ENCODE peak calls at places on chromosomes 2 and 18, in nine cellular contexts. C is mesothelial cell of epicardium; W is NCI-H1105; V is GM20000; Q is dermis microvascular lymphatic vessel endothelial cell; I is NCI-H1436 treated with DMSO at 0.1 percent for 48 hours; R is hepatocyte; H is stimulated activated CD8-positive, alpha-beta memory T cell treated with anti-CD3 and anti-CD28 coated beads, Interleukin-15, amount 100 ng/mL, for 1 hour; S is adrenal gland. Z is an unnamed sample.

GRCh38 chr2:71564790-71565189 is 111.4 kb downstream of the DYSF start:
- DNase-seq in C (no peak), W (no peak), V (no peak), Q (no peak), I (no peak), R (no peak), H (no peak), S (no peak), Z (no peak)

GRCh38 chr2:231648579-231649174 is 56.0 kb downstream of the TEX44 start:
- DNase-seq in C (no peak), W (peak; percentile 18), V (peak; percentile 58), Q (no peak), I (no peak), R (peak; percentile 84), H (no peak), S (peak; percentile 83), Z (peak; percentile 45)

GRCh38 chr2:44970846-44971450 is 29.4 kb downstream of the SIX3 start:
- DNase-seq in C (no peak), W (no peak), V (peak; percentile 4), Q (no peak), I (no peak), R (no peak), H (no peak), S (no peak), Z (no peak)

GRCh38 chr18:35968278-35968880 is 4.1 kb upstream of the RMP24 start:
- DNase-seq in C (no peak), W (no peak), V (no peak), Q (no peak), I (no peak), R (no peak), H (no peak), S (no peak), Z (no peak)

GRCh38 chr2:28356095-28356911 is 36.4 kb upstream of the FOSL2 start:
- DNase-seq in C (no peak), W (peak; percentile 58), V (no peak), Q (peak; percentile 74), I (no peak), R (peak; percentile 87), H (no peak), S (peak; percentile 96), Z (peak; percentile 49)

GRCh38 chr18:67516432-67517223 is at the start of gene DSEL:
- DNase-seq in C (peak; percentile 97), W (peak; percentile 93), V (peak; percentile 99), Q (peak; percentile 79), I (peak; percentile 78), R (peak; percentile 99), H (peak; percentile 99), S (peak; percentile 99), Z (peak; percentile 95)

GRCh38 chr18:44803019-44803650 is 122.4 kb downstream of the SETBP1 start:
- DNase-seq in C (no peak), W (no peak), V (no peak), Q (no peak), I (no peak), R (peak; percentile 82), H (no peak), S (no peak), Z (no peak)

GRCh38 chr2:67108231-67108630 is 288.9 kb upstream of the ETAA1 start:
- DNase-seq in C (no peak), W (peak; percentile 72), V (no peak), Q (no peak), I (peak; percentile 80), R (no peak), H (no peak), S (peak; percentile 56), Z (peak; percentile 54)

GRCh38 chr2:88622307-88622706 is 5.0 kb downstream of the EIF2AK3 start:
- DNase-seq in C (no peak), W (no peak), V (no peak), Q (no peak), I (no peak), R (no peak), H (no peak), S (no peak), Z (no peak)

GRCh38 chr2:179486969-179487752 is 222.5 kb upstream of the SESTD1 start:
- DNase-seq in C (no peak), W (peak; percentile 63), V (no peak), Q (no peak), I (no peak), R (no peak), H (no peak), S (no peak), Z (peak; percentile 37)

GRCh38 chr2:140861666-140862065 is 1269.2 kb downstream of the LRP1B start:
- DNase-seq in C (no peak), W (no peak), V (no peak), Q (no peak), I (no peak), R (no peak), H (no peak), S (no peak), Z (no peak)

GRCh38 chr18:45596048-45596447 is 19.2 kb upstream of the SLC14A2 start:
- DNase-seq in C (no peak), W (no peak), V (no peak), Q (no peak), I (no peak), R (no peak), H (no peak), S (no peak), Z (no peak)

GRCh38 chr2:222993920-222994650 is 57.9 kb upstream of the KCNE4 start:
- DNase-seq in C (peak; percentile 24), W (peak; percentile 3), V (no peak), Q (peak; percentile 20), I (no peak), R (peak; percentile 80), H (no peak), S (peak; percentile 96), Z (peak; percentile 15)

GRCh38 chr2:43134571-43134889 is 91.9 kb downstream of the ZFP36L2 start:
- DNase-seq in C (no peak), W (no peak), V (no peak), Q (no peak), I (no peak), R (peak; percentile 1), H (no peak), S (no peak), Z (no peak)

GRCh38 chr18:36544036-36544725 is 246.7 kb downstream of the FHOD3 start:
- DNase-seq in C (no peak), W (peak; percentile 68), V (no peak), Q (no peak), I (peak; percentile 75), R (no peak), H (no peak), S (peak; percentile 59), Z (peak; percentile 72)

GRCh38 chr2:2333076-2333475 is 2.0 kb upstream of the MYT1L start:
- DNase-seq in C (no peak), W (no peak), V (no peak), Q (no peak), I (peak; percentile 88), R (no peak), H (no peak), S (peak; percentile 73), Z (peak; percentile 96)

GRCh38 chr2:25331686-25332365 is 9.9 kb downstream of the DNMT3A start:
- DNase-seq in C (no peak), W (no peak), V (no peak), Q (no peak), I (no peak), R (no peak), H (no peak), S (no peak), Z (no peak)

GRCh38 chr2:185279999-185280398 is 458.6 kb upstream of the FSIP2 start:
- DNase-seq in C (no peak), W (no peak), V (peak; percentile 3), Q (peak; percentile 3), I (no peak), R (no peak), H (no peak), S (no peak), Z (no peak)

GRCh38 chr2:32061973-32062861 is 1.1 kb upstream of the SPAST start:
- DNase-seq in C (no peak), W (peak; percentile 28), V (peak; percentile 29), Q (no peak), I (no peak), R (peak; percentile 46), H (no peak), S (peak; percentile 77), Z (peak; percentile 55)

GRCh38 chr2:60407398-60407797 is 146.1 kb downstream of the BCL11A start:
- DNase-seq in C (no peak), W (no peak), V (no peak), Q (no peak), I (no peak), R (peak; percentile 26), H (no peak), S (peak; percentile 69), Z (no peak)

GRCh38 chr2:144071461-144071860 is 448.5 kb downstream of the ZEB2 start:
- DNase-seq in C (no peak), W (no peak), V (no peak), Q (no peak), I (no peak), R (no peak), H (no peak), S (no peak), Z (no peak)

GRCh38 chr2:185284696-185285095 is 453.9 kb upstream of the FSIP2 start:
- DNase-seq in C (no peak), W (no peak), V (no peak), Q (no peak), I (no peak), R (no peak), H (no peak), S (no peak), Z (no peak)

GRCh38 chr2:30334738-30335426 is 103.5 kb downstream of the LBH start:
- DNase-seq in C (no peak), W (no peak), V (peak; percentile 17), Q (peak; percentile 40), I (no peak), R (no peak), H (no peak), S (no peak), Z (no peak)

GRCh38 chr2:107775791-107776190 is 50.9 kb upstream of the RGPD4 start:
- DNase-seq in C (no peak), W (peak; percentile 54), V (no peak), Q (peak; percentile 20), I (no peak), R (no peak), H (no peak), S (no peak), Z (no peak)

GRCh38 chr2:238475034-238475433 is 48.3 kb downstream of the ASB1 start:
- DNase-seq in C (no peak), W (no peak), V (no peak), Q (no peak), I (no peak), R (no peak), H (no peak), S (peak; percentile 13), Z (no peak)

GRCh38 chr2:181163139-181163538 is 182.7 kb downstream of the UBE2E3 start:
- DNase-seq in C (no peak), W (no peak), V (no peak), Q (no peak), I (no peak), R (no peak), H (no peak), S (no peak), Z (no peak)

GRCh38 chr2:96631804-96632435 is 6.2 kb downstream of the KANSL3 start:
- DNase-seq in C (no peak), W (no peak), V (no peak), Q (no peak), I (no peak), R (no peak), H (no peak), S (peak; percentile 44), Z (no peak)